ENCODE peak calls at places on chromosome 14, in five cellular contexts. E is A549, X is HCT116, T is HepG2, G is GM12878. K is an unnamed sample.

GRCh38 chr14:23641180-23641914 is 5.2 kb downstream of the DHRS2 start:
- DNase-seq in G (no peak), X (no peak), E (no peak), T (no peak), K (no peak)

GRCh38 chr14:73312697-73313096 is 75.4 kb downstream of the PAPLN start:
- DNase-seq in E (no peak), X (no peak), G (no peak), T (no peak), K (no peak)

GRCh38 chr14:96187216-96188050 is 17.2 kb upstream of the BDKRB2 start:
- DNase-seq in X (no peak), T (no peak), E (no peak), G (no peak), K (no peak)

GRCh38 chr14:29037428-29037827 is 270.8 kb downstream of the FOXG1 start:
- DNase-seq in X (no peak), T (no peak), G (no peak), E (no peak), K (no peak)

GRCh38 chr14:70886421-70887206 is 20.6 kb upstream of the PCNX1 start:
- DNase-seq in G (peak; percentile 76), X (no peak), E (no peak), T (no peak), K (peak; percentile 94)

GRCh38 chr14:90193925-90194324 is 62.4 kb upstream of the PSMC1 start:
- DNase-seq in T (peak; percentile 4), X (peak; percentile 22), E (peak; percentile 23), G (no peak), K (peak; percentile 41)

GRCh38 chr14:31902002-31902401 is 175.1 kb upstream of the ARHGAP5 start:
- DNase-seq in X (peak; percentile 81), G (no peak), T (peak; percentile 66), E (no peak), K (no peak)

GRCh38 chr14:106318700-106319099 is 792.3 kb downstream of the TMEM121 start:
- DNase-seq in E (no peak), X (no peak), G (no peak), T (no peak), K (peak; percentile 3)

GRCh38 chr14:49880267-49881064 is 12.4 kb upstream of the ARF6 start:
- DNase-seq in E (no peak), G (no peak), T (no peak), X (no peak), K (no peak)

GRCh38 chr14:57346741-57347140 is 43.6 kb upstream of the NAA30 start:
- DNase-seq in E (no peak), X (no peak), T (peak; percentile 87), G (no peak), K (no peak)

GRCh38 chr14:57493467-57494181 is at the start of gene CCDC198:
- DNase-seq in T (peak; percentile 62), X (no peak), E (peak; percentile 71), G (peak; percentile 65), K (no peak)

GRCh38 chr14:88613552-88614010 is 50.7 kb downstream of the ZC3H14 start:
- DNase-seq in X (no peak), T (peak; percentile 86), E (no peak), G (no peak), K (peak; percentile 60)

GRCh38 chr14:105317546-105317945 is 3.0 kb downstream of the PACS2 start:
- DNase-seq in G (no peak), X (no peak), T (no peak), E (no peak), K (no peak)

GRCh38 chr14:94462763-94463572 is 10.4 kb upstream of the SERPINA11 start:
- DNase-seq in T (peak; percentile 95), G (no peak), E (no peak), X (no peak), K (no peak)

GRCh38 chr14:65015391-65015790 is 28.7 kb downstream of the FNTB start:
- DNase-seq in X (no peak), E (no peak), T (no peak), G (no peak), K (no peak)

GRCh38 chr14:100031506-100032281 is 33.5 kb upstream of the EVL start:
- DNase-seq in X (peak; percentile 71), E (peak; percentile 91), G (no peak), T (no peak), K (peak; percentile 80)

GRCh38 chr14:44963775-44964380 is 1.9 kb downstream of the TOGARAM1 start:
- DNase-seq in X (no peak), G (no peak), E (peak; percentile 33), T (peak; percentile 41), K (peak; percentile 41)

GRCh38 chr14:29217813-29218450 is 451.3 kb downstream of the FOXG1 start:
- DNase-seq in X (no peak), T (peak; percentile 12), E (no peak), G (no peak), K (no peak)

GRCh38 chr14:65077318-65077717 is 25.0 kb downstream of the MAX start:
- DNase-seq in E (no peak), X (no peak), T (no peak), G (no peak), K (no peak)

GRCh38 chr14:88841741-88842140 is 17.3 kb downstream of the TTC8 start:
- DNase-seq in G (no peak), X (no peak), T (no peak), E (no peak), K (no peak)

GRCh38 chr14:90624732-90625444 is 191.3 kb downstream of the TTC7B start:
- DNase-seq in X (no peak), E (no peak), T (peak; percentile 53), G (no peak), K (peak; percentile 24)

GRCh38 chr14:101017209-101017608 is 113.7 kb upstream of the RTL1 start:
- DNase-seq in T (no peak), E (no peak), X (no peak), G (no peak), K (no peak)

GRCh38 chr14:34256223-34256622 is 205.8 kb downstream of the SPTSSA start:
- DNase-seq in T (no peak), G (no peak), E (no peak), X (no peak), K (no peak)

GRCh38 chr14:94469261-94469660 is 6.7 kb downstream of the SERPINA9 start:
- DNase-seq in G (no peak), E (no peak), T (no peak), X (no peak), K (no peak)

GRCh38 chr14:61186341-61186740 is 94.8 kb downstream of the TMEM30B start:
- DNase-seq in T (no peak), E (no peak), G (no peak), X (no peak), K (no peak)

GRCh38 chr14:100025111-100025510 is 40.1 kb upstream of the EVL start:
- DNase-seq in E (peak; percentile 73), T (peak; percentile 35), G (no peak), X (peak; percentile 35), K (peak; percentile 86)

GRCh38 chr14:64324461-64325255 is 30.5 kb upstream of the ESR2 start:
- DNase-seq in X (no peak), E (no peak), T (no peak), G (no peak), K (no peak)

GRCh38 chr14:71228711-71229110 is 321.5 kb downstream of the PCNX1 start:
- DNase-seq in E (no peak), G (no peak), T (peak; percentile 87), X (no peak), K (no peak)

GRCh38 chr14:90534091-90534837 is 137.4 kb downstream of the CALM1 start:
- DNase-seq in T (no peak), G (no peak), E (no peak), X (no peak), K (peak; percentile 81)

GRCh38 chr14:65277027-65277426 is 135.5 kb upstream of the FUT8 start:
- DNase-seq in G (no peak), E (no peak), X (no peak), T (no peak), K (no peak)

GRCh38 chr14:81529391-81529790 is 4.3 kb downstream of the SEL1L start:
- DNase-seq in T (no peak), G (no peak), X (peak; percentile 10), E (no peak), K (no peak)
- H3K4me3 ChIP-seq in T (no peak overlapping the region), G (peak overlapping the region; percentile 45), X (no peak overlapping the region), E (no peak overlapping the region), K (no peak overlapping the region)

GRCh38 chr14:69464829-69465228 is 19.7 kb upstream of the PLEKHD1 start:
- DNase-seq in T (no peak), X (no peak), E (no peak), G (no peak), K (no peak)
- TF ChIP-seq POLR2A in T (no peak), X (no peak), E (no peak), G (no peak), K (no peak)

GRCh38 chr14:66624319-66624937 is 116.5 kb downstream of the GPHN start:
- DNase-seq in E (peak; percentile 72), T (peak; percentile 53), G (peak; percentile 21), X (peak; percentile 48), K (peak; percentile 65)

GRCh38 chr14:66623838-66624237 is 115.9 kb downstream of the GPHN start:
- DNase-seq in X (no peak), E (no peak), T (no peak), G (no peak), K (no peak)

GRCh38 chr14:66628646-66629045 is 120.7 kb downstream of the GPHN start:
- DNase-seq in G (no peak), X (no peak), T (no peak), E (no peak), K (no peak)
- TF ChIP-seq MAX in G (no peak), X (no peak), T (no peak), E (no peak), K (no peak)

GRCh38 chr14:104133496-104133895 is 4.9 kb upstream of the KIF26A start:
- DNase-seq in T (no peak), X (no peak), E (no peak), G (no peak), K (no peak)

GRCh38 chr14:104135904-104136471 is 2.4 kb upstream of the KIF26A start:
- DNase-seq in E (no peak), X (no peak), T (no peak), G (no peak), K (no peak)

GRCh38 chr14:104136472-104137296 is 1.7 kb upstream of the KIF26A start:
- DNase-seq in T (no peak), G (no peak), X (no peak), E (peak; percentile 34), K (no peak)

GRCh38 chr14:104134061-104134965 is 4.1 kb upstream of the KIF26A start:
- DNase-seq in X (no peak), G (no peak), E (no peak), T (no peak), K (no peak)

DNA sequence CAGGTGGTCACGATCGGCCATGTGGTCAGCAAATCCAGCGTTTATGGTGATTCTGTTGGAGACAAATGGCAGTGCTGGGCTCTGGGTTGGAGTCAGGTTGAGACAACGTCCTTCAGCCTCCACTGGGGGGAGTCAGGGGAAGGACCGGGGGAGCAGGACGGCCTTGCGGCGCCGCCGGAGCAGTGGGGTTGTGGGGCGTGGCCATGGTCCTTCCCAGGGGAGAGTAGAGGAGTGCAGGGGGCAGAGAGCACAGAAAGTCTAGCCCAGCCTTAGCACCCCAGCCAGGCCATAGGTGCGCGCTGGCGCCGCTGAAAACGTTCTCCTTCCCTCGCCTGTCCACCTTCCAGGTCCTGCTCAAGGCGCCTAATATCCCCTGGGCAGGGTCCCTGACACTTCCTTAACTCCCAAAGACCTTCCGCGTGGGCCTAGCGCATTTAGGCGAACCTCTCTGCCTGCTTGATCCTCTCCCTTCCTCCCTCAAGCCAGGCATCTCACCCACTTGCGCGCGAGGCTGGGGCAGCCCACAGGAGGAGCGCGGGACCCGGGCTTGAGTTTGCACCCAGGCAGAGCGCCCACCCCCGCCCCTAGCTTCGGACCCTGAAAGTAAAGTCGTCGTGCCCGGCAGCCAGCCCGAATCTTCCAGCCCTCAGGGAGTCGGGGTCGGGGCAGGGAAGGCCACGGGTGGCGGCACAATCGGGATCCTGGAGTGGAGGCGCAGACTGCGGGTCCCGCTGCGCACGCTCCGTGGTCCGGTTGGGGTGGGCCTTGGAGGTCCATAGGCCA is 3.1 kb upstream of the KIF26A start:
- DNase-seq in T (peak; percentile 4), G (no peak), E (peak; percentile 72), X (no peak), K (peak; percentile 57)
- H3K4me3 ChIP-seq in T (no peak overlapping the region), G (no peak overlapping the region), E (peak overlapping the region; percentile 55), X (no peak overlapping the region), K (no peak overlapping the region)

K was measured in NB4.